ENCODE peak calls at places on chromosomes 4 and X, in eight cellular contexts. One of them, this sample, is unnamed.

GRCh38 chr4:41142356-41142755 is 72.0 kb downstream of the APBB2 start:
- DNase-seq in GM18507: no peak
- DNase-seq in activated T-helper 1 cell treated with Interleukin-2 at 50 U/mL for 16 hours: no peak
- DNase-seq in substantia nigra: no peak
- DNase-seq in EL: no peak
- DNase-seq in stromal cell of bone marrow: no peak
- DNase-seq in M059J: no peak
- DNase-seq in stomach: peak
- DNase-seq in this sample: no peak

GRCh38 chrX:25144043-25144940 is 128.5 kb upstream of the ARX start:
- DNase-seq in GM18507: no peak
- DNase-seq in activated T-helper 1 cell treated with Interleukin-2 at 50 U/mL for 16 hours: no peak
- DNase-seq in substantia nigra: peak
- DNase-seq in EL: peak
- DNase-seq in stromal cell of bone marrow: peak
- DNase-seq in M059J: peak
- DNase-seq in stomach: peak
- DNase-seq in this sample: peak

GRCh38 chrX:15471016-15471415 is 22.1 kb downstream of the PIR start:
- DNase-seq in GM18507: no peak
- DNase-seq in activated T-helper 1 cell treated with Interleukin-2 at 50 U/mL for 16 hours: peak
- DNase-seq in substantia nigra: peak
- DNase-seq in EL: peak
- DNase-seq in stromal cell of bone marrow: peak
- DNase-seq in M059J: peak
- DNase-seq in stomach: peak
- DNase-seq in this sample: peak

GRCh38 chrX:670596-670995 is 40.0 kb downstream of the SHOX start:
- DNase-seq in GM18507: no peak
- DNase-seq in activated T-helper 1 cell treated with Interleukin-2 at 50 U/mL for 16 hours: no peak
- DNase-seq in substantia nigra: no peak
- DNase-seq in EL: no peak
- DNase-seq in stromal cell of bone marrow: no peak
- DNase-seq in M059J: no peak
- DNase-seq in stomach: no peak
- DNase-seq in this sample: no peak

GRCh38 chr4:155377281-155377680 is 516 bp upstream of the MAP9 start:
- DNase-seq in GM18507: no peak
- DNase-seq in activated T-helper 1 cell treated with Interleukin-2 at 50 U/mL for 16 hours: no peak
- DNase-seq in substantia nigra: no peak
- DNase-seq in EL: no peak
- DNase-seq in stromal cell of bone marrow: peak
- DNase-seq in M059J: peak
- DNase-seq in stomach: no peak
- DNase-seq in this sample: no peak

GRCh38 chr4:111283066-111283677 is 660.3 kb upstream of the PITX2 start:
- DNase-seq in GM18507: peak
- DNase-seq in activated T-helper 1 cell treated with Interleukin-2 at 50 U/mL for 16 hours: no peak
- DNase-seq in substantia nigra: no peak
- DNase-seq in EL: peak
- DNase-seq in stromal cell of bone marrow: peak
- DNase-seq in M059J: peak
- DNase-seq in stomach: peak
- DNase-seq in this sample: peak

GRCh38 chrX:18946157-18946556 is 37.8 kb downstream of the PHKA2 start:
- DNase-seq in GM18507: no peak
- DNase-seq in activated T-helper 1 cell treated with Interleukin-2 at 50 U/mL for 16 hours: no peak
- DNase-seq in substantia nigra: no peak
- DNase-seq in EL: peak
- DNase-seq in stromal cell of bone marrow: no peak
- DNase-seq in M059J: no peak
- DNase-seq in stomach: no peak
- DNase-seq in this sample: no peak

GRCh38 chr4:55445921-55446577 is 50.3 kb downstream of the TMEM165 start:
- DNase-seq in GM18507: no peak
- DNase-seq in activated T-helper 1 cell treated with Interleukin-2 at 50 U/mL for 16 hours: no peak
- DNase-seq in substantia nigra: no peak
- DNase-seq in EL: peak
- DNase-seq in stromal cell of bone marrow: peak
- DNase-seq in M059J: peak
- DNase-seq in stomach: no peak
- DNase-seq in this sample: no peak

GRCh38 chrX:143437439-143437838 is 79.8 kb downstream of the SPANXN3 start:
- DNase-seq in GM18507: no peak
- DNase-seq in activated T-helper 1 cell treated with Interleukin-2 at 50 U/mL for 16 hours: no peak
- DNase-seq in substantia nigra: no peak
- DNase-seq in EL: no peak
- DNase-seq in stromal cell of bone marrow: no peak
- DNase-seq in M059J: no peak
- DNase-seq in stomach: no peak
- DNase-seq in this sample: no peak

GRCh38 chrX:16619024-16619423 is 30.9 kb upstream of the S100G start:
- DNase-seq in GM18507: no peak
- DNase-seq in activated T-helper 1 cell treated with Interleukin-2 at 50 U/mL for 16 hours: no peak
- DNase-seq in substantia nigra: no peak
- DNase-seq in EL: no peak
- DNase-seq in stromal cell of bone marrow: no peak
- DNase-seq in M059J: no peak
- DNase-seq in stomach: no peak
- DNase-seq in this sample: no peak

GRCh38 chr4:150381671-150382427 is 200.1 kb upstream of the MAB21L2 start:
- DNase-seq in GM18507: no peak
- DNase-seq in activated T-helper 1 cell treated with Interleukin-2 at 50 U/mL for 16 hours: no peak
- DNase-seq in substantia nigra: no peak
- DNase-seq in EL: no peak
- DNase-seq in stromal cell of bone marrow: peak
- DNase-seq in M059J: peak
- DNase-seq in stomach: no peak
- DNase-seq in this sample: no peak

GRCh38 chrX:38375888-38376287 is 23.5 kb downstream of the OTC start:
- DNase-seq in GM18507: no peak
- DNase-seq in activated T-helper 1 cell treated with Interleukin-2 at 50 U/mL for 16 hours: no peak
- DNase-seq in substantia nigra: no peak
- DNase-seq in EL: no peak
- DNase-seq in stromal cell of bone marrow: peak
- DNase-seq in M059J: peak
- DNase-seq in stomach: no peak
- DNase-seq in this sample: no peak

GRCh38 chr4:152640058-152640921 is 39.5 kb downstream of the TMEM154 start:
- DNase-seq in GM18507: no peak
- DNase-seq in activated T-helper 1 cell treated with Interleukin-2 at 50 U/mL for 16 hours: no peak
- DNase-seq in substantia nigra: no peak
- DNase-seq in EL: peak
- DNase-seq in stromal cell of bone marrow: no peak
- DNase-seq in M059J: peak
- DNase-seq in stomach: no peak
- DNase-seq in this sample: no peak

GRCh38 chr4:81113024-81113423 is 82.5 kb downstream of the BMP3 start:
- DNase-seq in GM18507: no peak
- DNase-seq in activated T-helper 1 cell treated with Interleukin-2 at 50 U/mL for 16 hours: no peak
- DNase-seq in substantia nigra: no peak
- DNase-seq in EL: no peak
- DNase-seq in stromal cell of bone marrow: no peak
- DNase-seq in M059J: peak
- DNase-seq in stomach: no peak
- DNase-seq in this sample: no peak

GRCh38 chr4:169115897-169116254 is 105.8 kb upstream of the CBR4 start:
- DNase-seq in GM18507: no peak
- DNase-seq in activated T-helper 1 cell treated with Interleukin-2 at 50 U/mL for 16 hours: no peak
- DNase-seq in substantia nigra: no peak
- DNase-seq in EL: peak
- DNase-seq in stromal cell of bone marrow: peak
- DNase-seq in M059J: peak
- DNase-seq in stomach: peak
- DNase-seq in this sample: no peak

GRCh38 chr4:173878701-173879100 is 348.7 kb upstream of the HAND2 start:
- DNase-seq in GM18507: no peak
- DNase-seq in activated T-helper 1 cell treated with Interleukin-2 at 50 U/mL for 16 hours: no peak
- DNase-seq in substantia nigra: no peak
- DNase-seq in EL: no peak
- DNase-seq in stromal cell of bone marrow: no peak
- DNase-seq in M059J: no peak
- DNase-seq in stomach: no peak
- DNase-seq in this sample: no peak

GRCh38 chrX:48592971-48593370 is 4.3 kb upstream of the WDR13 start:
- DNase-seq in GM18507: no peak
- DNase-seq in activated T-helper 1 cell treated with Interleukin-2 at 50 U/mL for 16 hours: no peak
- DNase-seq in substantia nigra: no peak
- DNase-seq in EL: no peak
- DNase-seq in stromal cell of bone marrow: no peak
- DNase-seq in M059J: no peak
- DNase-seq in stomach: no peak
- DNase-seq in this sample: no peak

GRCh38 chrX:153651540-153652079 is 4.6 kb downstream of the DUSP9 start:
- DNase-seq in GM18507: no peak
- DNase-seq in activated T-helper 1 cell treated with Interleukin-2 at 50 U/mL for 16 hours: no peak
- DNase-seq in substantia nigra: no peak
- DNase-seq in EL: no peak
- DNase-seq in stromal cell of bone marrow: no peak
- DNase-seq in M059J: peak
- DNase-seq in stomach: no peak
- DNase-seq in this sample: no peak

GRCh38 chr4:140926672-140927071 is 170.5 kb upstream of the TBC1D9 start:
- DNase-seq in GM18507: no peak
- DNase-seq in activated T-helper 1 cell treated with Interleukin-2 at 50 U/mL for 16 hours: no peak
- DNase-seq in substantia nigra: no peak
- DNase-seq in EL: peak
- DNase-seq in stromal cell of bone marrow: no peak
- DNase-seq in M059J: peak
- DNase-seq in stomach: no peak
- DNase-seq in this sample: no peak

GRCh38 chrX:41238543-41238942 is 95.4 kb upstream of the DDX3X start:
- DNase-seq in GM18507: no peak
- DNase-seq in activated T-helper 1 cell treated with Interleukin-2 at 50 U/mL for 16 hours: no peak
- DNase-seq in substantia nigra: no peak
- DNase-seq in EL: peak
- DNase-seq in stromal cell of bone marrow: no peak
- DNase-seq in M059J: peak
- DNase-seq in stomach: no peak
- DNase-seq in this sample: no peak

GRCh38 chr4:101367201-101367600 is 19.9 kb upstream of the PPP3CA start:
- DNase-seq in GM18507: no peak
- DNase-seq in activated T-helper 1 cell treated with Interleukin-2 at 50 U/mL for 16 hours: no peak
- DNase-seq in substantia nigra: no peak
- DNase-seq in EL: peak
- DNase-seq in stromal cell of bone marrow: peak
- DNase-seq in M059J: peak
- DNase-seq in stomach: no peak
- DNase-seq in this sample: no peak

GRCh38 chr4:139768913-139769312 is 103.3 kb downstream of the MGST2 start:
- DNase-seq in GM18507: no peak
- DNase-seq in activated T-helper 1 cell treated with Interleukin-2 at 50 U/mL for 16 hours: no peak
- DNase-seq in substantia nigra: no peak
- DNase-seq in EL: peak
- DNase-seq in stromal cell of bone marrow: no peak
- DNase-seq in M059J: peak
- DNase-seq in stomach: peak
- DNase-seq in this sample: no peak

GRCh38 chr4:76956961-76957738 is 7.6 kb downstream of the SEPTIN11 start:
- DNase-seq in GM18507: no peak
- DNase-seq in activated T-helper 1 cell treated with Interleukin-2 at 50 U/mL for 16 hours: no peak
- DNase-seq in substantia nigra: no peak
- DNase-seq in EL: peak
- DNase-seq in stromal cell of bone marrow: no peak
- DNase-seq in M059J: no peak
- DNase-seq in stomach: no peak
- DNase-seq in this sample: no peak

GRCh38 chrX:41468647-41469323 is 21.6 kb downstream of the NYX start:
- DNase-seq in GM18507: no peak
- DNase-seq in activated T-helper 1 cell treated with Interleukin-2 at 50 U/mL for 16 hours: no peak
- DNase-seq in substantia nigra: peak
- DNase-seq in EL: no peak
- DNase-seq in stromal cell of bone marrow: no peak
- DNase-seq in M059J: peak
- DNase-seq in stomach: peak
- DNase-seq in this sample: no peak

GRCh38 chr4:146442801-146443200 is 78.9 kb downstream of the SLC10A7 start:
- DNase-seq in GM18507: no peak
- DNase-seq in activated T-helper 1 cell treated with Interleukin-2 at 50 U/mL for 16 hours: no peak
- DNase-seq in substantia nigra: no peak
- DNase-seq in EL: peak
- DNase-seq in stromal cell of bone marrow: peak
- DNase-seq in M059J: peak
- DNase-seq in stomach: no peak
- DNase-seq in this sample: no peak

GRCh38 chrX:137430301-137430700 is 135.6 kb upstream of the ZIC3 start:
- DNase-seq in GM18507: no peak
- DNase-seq in activated T-helper 1 cell treated with Interleukin-2 at 50 U/mL for 16 hours: no peak
- DNase-seq in substantia nigra: no peak
- DNase-seq in EL: no peak
- DNase-seq in stromal cell of bone marrow: no peak
- DNase-seq in M059J: no peak
- DNase-seq in stomach: no peak
- DNase-seq in this sample: no peak

GRCh38 chr4:4524364-4524763 is 17.5 kb downstream of the STX18 start:
- DNase-seq in GM18507: peak
- DNase-seq in activated T-helper 1 cell treated with Interleukin-2 at 50 U/mL for 16 hours: no peak
- DNase-seq in substantia nigra: no peak
- DNase-seq in EL: peak
- DNase-seq in stromal cell of bone marrow: no peak
- DNase-seq in M059J: peak
- DNase-seq in stomach: no peak
- DNase-seq in this sample: peak

GRCh38 chr4:145887241-145887964 is 51.2 kb downstream of the ZNF827 start:
- DNase-seq in GM18507: no peak
- DNase-seq in activated T-helper 1 cell treated with Interleukin-2 at 50 U/mL for 16 hours: no peak
- DNase-seq in substantia nigra: no peak
- DNase-seq in EL: peak
- DNase-seq in stromal cell of bone marrow: peak
- DNase-seq in M059J: peak
- DNase-seq in stomach: no peak
- DNase-seq in this sample: no peak

GRCh38 chr4:149896428-149896827 is 80.8 kb upstream of the IQCM start:
- DNase-seq in GM18507: no peak
- DNase-seq in activated T-helper 1 cell treated with Interleukin-2 at 50 U/mL for 16 hours: no peak
- DNase-seq in substantia nigra: no peak
- DNase-seq in EL: peak
- DNase-seq in stromal cell of bone marrow: peak
- DNase-seq in M059J: peak
- DNase-seq in stomach: no peak
- DNase-seq in this sample: no peak

GRCh38 chr4:25320374-25321172 is 8.0 kb downstream of the ZCCHC4 start:
- DNase-seq in GM18507: no peak
- DNase-seq in activated T-helper 1 cell treated with Interleukin-2 at 50 U/mL for 16 hours: no peak
- DNase-seq in substantia nigra: no peak
- DNase-seq in EL: peak
- DNase-seq in stromal cell of bone marrow: peak
- DNase-seq in M059J: peak
- DNase-seq in stomach: no peak
- DNase-seq in this sample: no peak

GRCh38 chrX:38285649-38286048 is 41.7 kb downstream of the RPGR start:
- DNase-seq in GM18507: no peak
- DNase-seq in activated T-helper 1 cell treated with Interleukin-2 at 50 U/mL for 16 hours: no peak
- DNase-seq in substantia nigra: no peak
- DNase-seq in EL: no peak
- DNase-seq in stromal cell of bone marrow: no peak
- DNase-seq in M059J: no peak
- DNase-seq in stomach: no peak
- DNase-seq in this sample: no peak

GRCh38 chr4:73844352-73844751 is 7.9 kb downstream of the CXCL6 start:
- DNase-seq in GM18507: no peak
- DNase-seq in activated T-helper 1 cell treated with Interleukin-2 at 50 U/mL for 16 hours: no peak
- DNase-seq in substantia nigra: no peak
- DNase-seq in EL: peak
- DNase-seq in stromal cell of bone marrow: no peak
- DNase-seq in M059J: peak
- DNase-seq in stomach: no peak
- DNase-seq in this sample: no peak

GRCh38 chr4:152983774-152984411 is 47.8 kb downstream of the FHDC1 start:
- DNase-seq in GM18507: no peak
- DNase-seq in activated T-helper 1 cell treated with Interleukin-2 at 50 U/mL for 16 hours: no peak
- DNase-seq in substantia nigra: peak
- DNase-seq in EL: peak
- DNase-seq in stromal cell of bone marrow: peak
- DNase-seq in M059J: peak
- DNase-seq in stomach: no peak
- DNase-seq in this sample: no peak

This sample was measured in activated T-cell treated with anti-CD3 and anti-CD28 coated beads for 1 hour.